ENCODE peak calls at places on chromosomes 11 and 22, in six cellular contexts. One of them, this sample, is unnamed.

GRCh38 chr11:13341028-13341427 is 63.4 kb downstream of the BMAL1 start:
- DNase-seq in activated naive CD4-positive, alpha-beta T cell: no peak
- DNase-seq in fibroblast of the aortic adventitia: no peak
- DNase-seq in prostate gland: no peak
- DNase-seq in ureter: no peak
- DNase-seq in DMS153: no peak
- DNase-seq in this sample: no peak

GRCh38 chr22:20140107-20140445 is 8.5 kb downstream of the ZDHHC8 start:
- DNase-seq in activated naive CD4-positive, alpha-beta T cell: no peak
- DNase-seq in fibroblast of the aortic adventitia: no peak
- DNase-seq in prostate gland: no peak
- DNase-seq in ureter: no peak
- DNase-seq in DMS153: no peak
- DNase-seq in this sample: no peak

GRCh38 chr11:104219081-104219480 is 55.1 kb upstream of the PDGFD start:
- DNase-seq in activated naive CD4-positive, alpha-beta T cell: no peak
- DNase-seq in fibroblast of the aortic adventitia: peak
- DNase-seq in prostate gland: no peak
- DNase-seq in ureter: no peak
- DNase-seq in DMS153: no peak
- DNase-seq in this sample: no peak

GRCh38 chr22:35632902-35633301 is 15.3 kb upstream of the APOL6 start:
- DNase-seq in activated naive CD4-positive, alpha-beta T cell: no peak
- DNase-seq in fibroblast of the aortic adventitia: no peak
- DNase-seq in prostate gland: no peak
- DNase-seq in ureter: no peak
- DNase-seq in DMS153: no peak
- DNase-seq in this sample: no peak

GRCh38 chr11:20097319-20098221 is 62.7 kb downstream of the DBX1 start:
- DNase-seq in activated naive CD4-positive, alpha-beta T cell: no peak
- DNase-seq in fibroblast of the aortic adventitia: peak
- DNase-seq in prostate gland: no peak
- DNase-seq in ureter: no peak
- DNase-seq in DMS153: peak
- DNase-seq in this sample: peak

GRCh38 chr22:49551446-49551845 is 276.2 kb downstream of the BRD1 start:
- DNase-seq in activated naive CD4-positive, alpha-beta T cell: no peak
- DNase-seq in fibroblast of the aortic adventitia: no peak
- DNase-seq in prostate gland: no peak
- DNase-seq in ureter: no peak
- DNase-seq in DMS153: no peak
- DNase-seq in this sample: no peak

GRCh38 chr11:38169286-38169685 is 1571.2 kb upstream of the RAG2 start:
- DNase-seq in activated naive CD4-positive, alpha-beta T cell: no peak
- DNase-seq in fibroblast of the aortic adventitia: peak
- DNase-seq in prostate gland: no peak
- DNase-seq in ureter: no peak
- DNase-seq in DMS153: no peak
- DNase-seq in this sample: peak

GRCh38 chr22:28329582-28330073 is 350.0 kb downstream of the TTC28 start:
- DNase-seq in activated naive CD4-positive, alpha-beta T cell: no peak
- DNase-seq in fibroblast of the aortic adventitia: peak
- DNase-seq in prostate gland: no peak
- DNase-seq in ureter: no peak
- DNase-seq in DMS153: no peak
- DNase-seq in this sample: peak

GRCh38 chr11:111729441-111729840 is 36.7 kb downstream of the PPP2R1B start:
- DNase-seq in activated naive CD4-positive, alpha-beta T cell: no peak
- DNase-seq in fibroblast of the aortic adventitia: no peak
- DNase-seq in prostate gland: no peak
- DNase-seq in ureter: no peak
- DNase-seq in DMS153: peak
- DNase-seq in this sample: no peak

GRCh38 chr22:47836957-47837356 is 1074.5 kb downstream of the TBC1D22A start:
- DNase-seq in activated naive CD4-positive, alpha-beta T cell: no peak
- DNase-seq in fibroblast of the aortic adventitia: peak
- DNase-seq in prostate gland: no peak
- DNase-seq in ureter: no peak
- DNase-seq in DMS153: no peak
- DNase-seq in this sample: peak

GRCh38 chr11:130908770-130909625 is 7.3 kb downstream of the SNX19 start:
- DNase-seq in activated naive CD4-positive, alpha-beta T cell: no peak
- DNase-seq in fibroblast of the aortic adventitia: peak
- DNase-seq in prostate gland: no peak
- DNase-seq in ureter: no peak
- DNase-seq in DMS153: no peak
- DNase-seq in this sample: peak

GRCh38 chr11:91296628-91297027 is 928.0 kb upstream of the FAT3 start:
- DNase-seq in activated naive CD4-positive, alpha-beta T cell: no peak
- DNase-seq in fibroblast of the aortic adventitia: no peak
- DNase-seq in prostate gland: no peak
- DNase-seq in ureter: no peak
- DNase-seq in DMS153: no peak
- DNase-seq in this sample: no peak

GRCh38 chr11:12109591-12110196 is 696 bp upstream of the MICAL2 start:
- DNase-seq in activated naive CD4-positive, alpha-beta T cell: no peak
- DNase-seq in fibroblast of the aortic adventitia: no peak
- DNase-seq in prostate gland: no peak
- DNase-seq in ureter: no peak
- DNase-seq in DMS153: no peak
- DNase-seq in this sample: no peak

GRCh38 chr22:42437488-42438292 is 5.5 kb upstream of the NFAM1 start:
- DNase-seq in activated naive CD4-positive, alpha-beta T cell: peak
- DNase-seq in fibroblast of the aortic adventitia: peak
- DNase-seq in prostate gland: no peak
- DNase-seq in ureter: peak
- DNase-seq in DMS153: peak
- DNase-seq in this sample: peak

GRCh38 chr22:25067851-25068421 is 115.4 kb downstream of the KIAA1671 start:
- DNase-seq in activated naive CD4-positive, alpha-beta T cell: peak
- DNase-seq in fibroblast of the aortic adventitia: no peak
- DNase-seq in prostate gland: no peak
- DNase-seq in ureter: peak
- DNase-seq in DMS153: no peak
- DNase-seq in this sample: no peak

GRCh38 chr11:104442320-104442719 is 278.4 kb upstream of the PDGFD start:
- DNase-seq in activated naive CD4-positive, alpha-beta T cell: no peak
- DNase-seq in fibroblast of the aortic adventitia: peak
- DNase-seq in prostate gland: no peak
- DNase-seq in ureter: no peak
- DNase-seq in DMS153: no peak
- DNase-seq in this sample: peak

GRCh38 chr11:77127969-77128691 is at the start of gene MYO7A:
- DNase-seq in activated naive CD4-positive, alpha-beta T cell: no peak
- DNase-seq in fibroblast of the aortic adventitia: no peak
- DNase-seq in prostate gland: no peak
- DNase-seq in ureter: no peak
- DNase-seq in DMS153: peak
- DNase-seq in this sample: no peak

GRCh38 chr11:7637447-7638157 is 35.7 kb downstream of the CYB5R2 start:
- DNase-seq in activated naive CD4-positive, alpha-beta T cell: no peak
- DNase-seq in fibroblast of the aortic adventitia: peak
- DNase-seq in prostate gland: no peak
- DNase-seq in ureter: peak
- DNase-seq in DMS153: no peak
- DNase-seq in this sample: peak

GRCh38 chr11:34890812-34891211 is 25.4 kb downstream of the APIP start:
- DNase-seq in activated naive CD4-positive, alpha-beta T cell: no peak
- DNase-seq in fibroblast of the aortic adventitia: peak
- DNase-seq in prostate gland: no peak
- DNase-seq in ureter: no peak
- DNase-seq in DMS153: peak
- DNase-seq in this sample: peak

GRCh38 chr11:89516496-89516895 is 25.3 kb upstream of the NOX4 start:
- DNase-seq in activated naive CD4-positive, alpha-beta T cell: no peak
- DNase-seq in fibroblast of the aortic adventitia: no peak
- DNase-seq in prostate gland: no peak
- DNase-seq in ureter: no peak
- DNase-seq in DMS153: no peak
- DNase-seq in this sample: no peak

GRCh38 chr11:112834277-112834755 is 126.9 kb upstream of the NCAM1 start:
- DNase-seq in activated naive CD4-positive, alpha-beta T cell: no peak
- DNase-seq in fibroblast of the aortic adventitia: peak
- DNase-seq in prostate gland: peak
- DNase-seq in ureter: peak
- DNase-seq in DMS153: peak
- DNase-seq in this sample: no peak

GRCh38 chr22:44542561-44543222 is 44.7 kb upstream of the RTL6 start:
- DNase-seq in activated naive CD4-positive, alpha-beta T cell: no peak
- DNase-seq in fibroblast of the aortic adventitia: no peak
- DNase-seq in prostate gland: no peak
- DNase-seq in ureter: no peak
- DNase-seq in DMS153: no peak
- DNase-seq in this sample: no peak

GRCh38 chr22:48370508-48371325 is 1457.0 kb downstream of the BRD1 start:
- DNase-seq in activated naive CD4-positive, alpha-beta T cell: no peak
- DNase-seq in fibroblast of the aortic adventitia: no peak
- DNase-seq in prostate gland: no peak
- DNase-seq in ureter: no peak
- DNase-seq in DMS153: no peak
- DNase-seq in this sample: no peak

GRCh38 chr22:28132466-28132865 is 213.4 kb upstream of the PITPNB start:
- DNase-seq in activated naive CD4-positive, alpha-beta T cell: no peak
- DNase-seq in fibroblast of the aortic adventitia: no peak
- DNase-seq in prostate gland: no peak
- DNase-seq in ureter: no peak
- DNase-seq in DMS153: no peak
- DNase-seq in this sample: no peak

This sample was measured in cardiac fibroblast.